ENCODE peak calls at places on chromosomes 7 and 10, in four cellular contexts. I is foreskin fibroblast, P is pancreas, B is A549. H is an unnamed sample.

GRCh38 chr7:125568799-125569198 is 639.2 kb upstream of the POT1 start:
- DNase-seq in P (no peak), I (no peak), B (no peak), H (no peak)

GRCh38 chr7:1331576-1332467 is 99.2 kb downstream of the UNCX start:
- DNase-seq in P (no peak), I (no peak), B (no peak), H (no peak)

GRCh38 chr7:35758421-35758820 is 42.4 kb upstream of the SEPTIN7 start:
- DNase-seq in I (no peak), P (no peak), B (peak; percentile 16), H (no peak)

GRCh38 chr7:87199241-87199640 is 20.3 kb downstream of the TMEM243 start:
- DNase-seq in B (no peak), P (no peak), I (no peak), H (no peak)

GRCh38 chr10:91864099-91864498 is 45.2 kb downstream of the FGFBP3 start:
- DNase-seq in B (no peak), P (no peak), I (peak; percentile 44), H (no peak)

GRCh38 chr7:120480472-120480871 is 207.5 kb downstream of the KCND2 start:
- DNase-seq in P (no peak), B (no peak), I (no peak), H (no peak)

GRCh38 chr7:115116773-115117715 is 195.2 kb downstream of the MDFIC start:
- DNase-seq in P (no peak), I (no peak), B (peak; percentile 8), H (no peak)

GRCh38 chr10:42951486-42952251 is 125.2 kb upstream of the RET start:
- DNase-seq in I (no peak), P (peak; percentile 73), B (no peak), H (peak; percentile 56)

GRCh38 chr7:39172137-39172536 is 194.4 kb downstream of the POU6F2 start:
- DNase-seq in P (no peak), I (no peak), B (no peak), H (no peak)

GRCh38 chr7:131690446-131690845 is 134.0 kb upstream of the PODXL start:
- DNase-seq in P (no peak), B (no peak), I (no peak), H (no peak)

GRCh38 chr10:109343293-109343692 is 580.0 kb downstream of the XPNPEP1 start:
- DNase-seq in I (peak; percentile 22), P (no peak), B (no peak), H (no peak)

GRCh38 chr7:102873470-102874165 is 39.2 kb upstream of the LRRC17 start:
- DNase-seq in I (no peak), P (no peak), B (no peak), H (no peak)

GRCh38 chr10:109912335-109913282 is 10.7 kb downstream of the XPNPEP1 start:
- DNase-seq in B (no peak), P (no peak), I (peak; percentile 35), H (no peak)

GRCh38 chr7:100568936-100569844 is 4.5 kb downstream of the SAP25 start:
- DNase-seq in P (no peak), B (no peak), I (peak; percentile 70), H (no peak)

GRCh38 chr7:136911362-136911761 is 42.9 kb downstream of the CHRM2 start:
- DNase-seq in B (no peak), I (peak; percentile 55), P (no peak), H (no peak)

GRCh38 chr7:55113760-55114541 is 95.1 kb downstream of the EGFR start:
- DNase-seq in P (no peak), I (no peak), B (no peak), H (no peak)

GRCh38 chr10:100890696-100891271 is 22.0 kb upstream of the SLF2 start:
- DNase-seq in I (peak; percentile 96), P (no peak), B (peak; percentile 75), H (no peak)

GRCh38 chr7:92691578-92691977 is 101.4 kb upstream of the FAM133B start:
- DNase-seq in P (no peak), B (peak; percentile 38), I (peak; percentile 74), H (no peak)

GRCh38 chr10:72061491-72061890 is 26.9 kb downstream of the SPOCK2 start:
- DNase-seq in I (no peak), P (no peak), B (no peak), H (no peak)
- TF ChIP-seq CTCF in I (peak; percentile 16), P (no peak), B (peak; percentile 30), H (no peak)

GRCh38 chr7:64180989-64181388 is 26.0 kb upstream of the ZNF735 start:
- DNase-seq in B (no peak), P (no peak), I (peak; percentile 0), H (no peak)
- TF ChIP-seq CTCF in B (no peak), P (no peak), I (no peak), H (no peak)

DNA sequence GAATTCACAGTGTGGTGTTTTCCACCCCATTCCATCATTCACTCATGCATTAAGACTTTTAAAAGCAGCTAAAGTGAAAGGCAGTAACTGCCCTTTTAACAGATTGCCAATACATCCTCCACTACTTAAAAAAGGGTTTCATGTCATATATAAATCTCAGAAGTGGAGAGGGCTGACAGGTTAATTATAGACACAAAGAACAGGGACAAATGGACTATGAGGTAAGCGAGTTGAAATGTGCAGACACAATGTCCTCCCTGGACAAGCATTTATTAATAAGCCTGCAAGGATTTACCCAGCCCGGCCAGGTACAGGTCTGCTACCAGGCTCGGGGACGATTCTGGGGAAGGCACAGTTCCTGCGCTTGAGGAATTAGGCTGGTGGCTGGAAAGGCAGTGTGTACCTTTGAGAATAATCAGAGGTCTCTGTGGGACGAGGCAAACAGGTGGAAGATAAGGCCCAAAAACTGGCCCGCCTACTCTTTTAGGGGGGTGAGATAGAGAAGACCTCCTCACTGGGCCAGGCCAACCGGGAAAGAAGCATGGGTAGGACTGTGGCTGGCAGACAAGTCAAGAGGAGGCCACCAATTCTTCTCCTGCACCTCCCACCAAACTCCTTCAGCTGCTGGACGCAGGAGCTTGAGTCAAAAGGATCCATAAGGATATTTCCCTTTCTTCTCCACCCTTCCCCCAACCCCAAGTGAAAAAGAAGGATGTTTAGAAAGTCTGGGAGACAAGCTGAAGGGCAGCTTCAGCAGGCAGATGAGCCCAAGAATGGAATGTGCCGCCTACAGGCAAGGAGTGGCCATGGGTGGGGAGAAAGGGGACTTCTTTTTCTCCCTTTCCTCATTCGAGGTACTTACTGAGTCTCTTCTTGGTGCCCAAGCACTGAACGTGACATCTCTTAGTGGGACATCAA is 1.5 kb downstream of the PDLIM1 start:
- DNase-seq in B (peak; percentile 76), P (no peak), I (no peak), H (no peak)
- TF ChIP-seq CTCF in B (peak; percentile 47), P (no peak), I (no peak), H (no peak)

DNA sequence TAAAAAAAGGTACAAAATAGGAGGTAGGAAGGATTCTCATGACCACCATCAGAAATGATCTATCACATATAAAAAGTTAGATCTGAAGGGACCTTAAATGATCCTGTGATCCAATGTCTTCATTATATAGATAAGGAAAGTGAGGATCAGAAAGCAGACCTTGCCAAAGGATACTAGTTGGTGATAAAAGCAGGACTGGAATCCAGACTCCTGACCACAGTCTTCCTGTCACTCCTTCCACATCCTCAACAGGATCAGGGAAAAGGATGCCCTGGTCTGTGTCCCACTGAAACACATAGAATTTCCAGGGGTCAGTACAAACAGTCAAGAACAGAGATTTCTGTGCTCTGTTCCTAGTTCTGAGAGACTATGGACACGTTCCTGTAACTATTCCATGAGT is 97.2 kb downstream of the SPAG6 start:
- DNase-seq in P (no peak), B (no peak), I (no peak), H (no peak)
- TF ChIP-seq CTCF in P (no peak), B (no peak), I (no peak), H (no peak)

GRCh38 chr10:119176166-119176565 is 2.4 kb downstream of the PRDX3 start:
- DNase-seq in B (no peak), P (no peak), I (peak; percentile 43), H (no peak)

GRCh38 chr10:119174109-119174508 is 4.5 kb downstream of the PRDX3 start:
- DNase-seq in B (no peak), P (no peak), I (no peak), H (no peak)

GRCh38 chr10:119177708-119178370 is 773 bp downstream of the PRDX3 start:
- DNase-seq in I (no peak), P (no peak), B (no peak), H (no peak)

GRCh38 chr10:119178371-119179119 is at the start of gene PRDX3:
- DNase-seq in P (peak; percentile 95), B (peak; percentile 79), I (peak; percentile 96), H (peak; percentile 95)
- TF ChIP-seq CTCF in P (no peak), B (no peak), I (no peak), H (peak; percentile 13)

GRCh38 chr7:20440472-20441105 is 109.9 kb downstream of the ITGB8 start:
- DNase-seq in P (peak; percentile 78), B (peak; percentile 13), I (peak; percentile 47), H (no peak)
- TF ChIP-seq CTCF in P (peak; percentile 12), B (peak; percentile 38), I (peak; percentile 44), H (peak; percentile 27)